ENCODE peak calls at places on chromosomes 16 and 17, in ten cellular contexts. Q, R, B, W, H, U, Y, G, L and T are unnamed samples.

GRCh38 chr17:45705123-45706009 is 78.8 kb upstream of the CRHR1 start:
- DNase-seq in Q (peak; percentile 14), R (no peak), B (no peak), W (peak; percentile 91), H (no peak), U (no peak), Y (no peak), G (no peak), L (no peak), T (peak; percentile 56)

GRCh38 chr16:11297492-11298142 is 16.5 kb upstream of the PRM1 start:
- DNase-seq in Q (peak; percentile 78), R (peak; percentile 31), B (no peak), W (no peak), H (peak; percentile 46), U (peak; percentile 82), Y (no peak), G (peak; percentile 83), L (peak; percentile 92), T (no peak)

GRCh38 chr17:42682400-42683384 is at the start of gene CNTNAP1:
- DNase-seq in Q (peak; percentile 54), R (no peak), B (peak; percentile 66), W (no peak), H (no peak), U (peak; percentile 90), Y (no peak), G (peak; percentile 91), L (peak; percentile 43), T (no peak)

GRCh38 chr17:78400581-78401240 is 22.3 kb downstream of the PGS1 start:
- DNase-seq in Q (no peak), R (no peak), B (no peak), W (no peak), H (no peak), U (no peak), Y (no peak), G (no peak), L (no peak), T (no peak)

GRCh38 chr17:32746698-32747097 is 130.2 kb downstream of the MYO1D start:
- DNase-seq in Q (no peak), R (no peak), B (no peak), W (no peak), H (no peak), U (no peak), Y (no peak), G (no peak), L (no peak), T (no peak)

GRCh38 chr16:48811478-48811877 is 201.5 kb upstream of the N4BP1 start:
- DNase-seq in Q (no peak), R (no peak), B (no peak), W (no peak), H (no peak), U (peak; percentile 74), Y (no peak), G (no peak), L (no peak), T (no peak)

GRCh38 chr17:31830971-31831755 is 27.9 kb downstream of the COPRS start:
- DNase-seq in Q (no peak), R (no peak), B (no peak), W (no peak), H (no peak), U (no peak), Y (no peak), G (peak; percentile 52), L (no peak), T (no peak)

GRCh38 chr16:48542966-48543365 is 67.0 kb downstream of the N4BP1 start:
- DNase-seq in Q (no peak), R (no peak), B (no peak), W (no peak), H (no peak), U (no peak), Y (no peak), G (no peak), L (no peak), T (no peak)

GRCh38 chr17:61813211-61813610 is 50.1 kb downstream of the BRIP1 start:
- DNase-seq in Q (no peak), R (no peak), B (no peak), W (no peak), H (no peak), U (no peak), Y (no peak), G (no peak), L (no peak), T (no peak)

GRCh38 chr17:56185491-56185890 is 32.2 kb downstream of the ANKFN1 start:
- DNase-seq in Q (no peak), R (no peak), B (no peak), W (no peak), H (no peak), U (no peak), Y (no peak), G (no peak), L (no peak), T (no peak)

GRCh38 chr16:73083271-73083670 is 35.3 kb upstream of the ZFHX3 start:
- DNase-seq in Q (no peak), R (no peak), B (no peak), W (no peak), H (no peak), U (no peak), Y (no peak), G (no peak), L (no peak), T (no peak)

GRCh38 chr16:71882505-71883192 is 1.3 kb downstream of the ZNF821 start:
- DNase-seq in Q (peak; percentile 89), R (peak; percentile 53), B (peak; percentile 82), W (peak; percentile 72), H (peak; percentile 57), U (peak; percentile 86), Y (peak; percentile 59), G (peak; percentile 90), L (peak; percentile 86), T (peak; percentile 62)

GRCh38 chr17:31544186-31544585 is 152.7 kb downstream of the RAB11FIP4 start:
- DNase-seq in Q (no peak), R (no peak), B (no peak), W (no peak), H (no peak), U (no peak), Y (no peak), G (no peak), L (no peak), T (no peak)

GRCh38 chr16:66705790-66706505 is 9.4 kb upstream of the CMTM4 start:
- DNase-seq in Q (no peak), R (no peak), B (no peak), W (no peak), H (no peak), U (no peak), Y (no peak), G (no peak), L (no peak), T (no peak)